ENCODE peak calls at places on chromosomes 1 and 21, in eight cellular contexts. One of them, this sample, is unnamed.

GRCh38 chr1:6454856-6455751 is 10.9 kb downstream of the TNFRSF25 start:
- DNase-seq in NCI-H226: no peak
- DNase-seq in stimulated activated CD8-positive, alpha-beta memory T cell treated with anti-CD3 and anti-CD28 coated beads, Interleukin-15, amount 100 ng/mL, for 24 hours: no peak
- DNase-seq in activated gamma-delta T cell: no peak
- DNase-seq in iPS DF 6.9: no peak
- DNase-seq in AG10803: peak
- DNase-seq in activated CD8-positive, alpha-beta T cell treated with anti-CD3 and anti-CD28 coated beads, Interleukin-2, amount 10 ng/mL, durations not matched to agents 7 days and 5 days: no peak
- DNase-seq in Right ventricle myocardium superior: no peak
- DNase-seq in this sample: no peak

GRCh38 chr1:243748706-243749283 is 101.2 kb downstream of the AKT3 start:
- DNase-seq in NCI-H226: peak
- DNase-seq in stimulated activated CD8-positive, alpha-beta memory T cell treated with anti-CD3 and anti-CD28 coated beads, Interleukin-15, amount 100 ng/mL, for 24 hours: no peak
- DNase-seq in activated gamma-delta T cell: no peak
- DNase-seq in iPS DF 6.9: no peak
- DNase-seq in AG10803: peak
- DNase-seq in activated CD8-positive, alpha-beta T cell treated with anti-CD3 and anti-CD28 coated beads, Interleukin-2, amount 10 ng/mL, durations not matched to agents 7 days and 5 days: peak
- DNase-seq in Right ventricle myocardium superior: no peak
- DNase-seq in this sample: peak

GRCh38 chr1:32246888-32247273 is at the start of gene FAM167B:
- DNase-seq in NCI-H226: peak
- DNase-seq in stimulated activated CD8-positive, alpha-beta memory T cell treated with anti-CD3 and anti-CD28 coated beads, Interleukin-15, amount 100 ng/mL, for 24 hours: no peak
- DNase-seq in activated gamma-delta T cell: no peak
- DNase-seq in iPS DF 6.9: no peak
- DNase-seq in AG10803: peak
- DNase-seq in activated CD8-positive, alpha-beta T cell treated with anti-CD3 and anti-CD28 coated beads, Interleukin-2, amount 10 ng/mL, durations not matched to agents 7 days and 5 days: no peak
- DNase-seq in Right ventricle myocardium superior: peak
- DNase-seq in this sample: peak

GRCh38 chr1:5879421-5879820 is 112.8 kb downstream of the NPHP4 start:
- DNase-seq in NCI-H226: no peak
- DNase-seq in stimulated activated CD8-positive, alpha-beta memory T cell treated with anti-CD3 and anti-CD28 coated beads, Interleukin-15, amount 100 ng/mL, for 24 hours: no peak
- DNase-seq in activated gamma-delta T cell: no peak
- DNase-seq in iPS DF 6.9: no peak
- DNase-seq in AG10803: no peak
- DNase-seq in activated CD8-positive, alpha-beta T cell treated with anti-CD3 and anti-CD28 coated beads, Interleukin-2, amount 10 ng/mL, durations not matched to agents 7 days and 5 days: no peak
- DNase-seq in Right ventricle myocardium superior: no peak
- DNase-seq in this sample: no peak

GRCh38 chr21:46112731-46113215 is 14.9 kb downstream of the COL6A2 start:
- DNase-seq in NCI-H226: no peak
- DNase-seq in stimulated activated CD8-positive, alpha-beta memory T cell treated with anti-CD3 and anti-CD28 coated beads, Interleukin-15, amount 100 ng/mL, for 24 hours: no peak
- DNase-seq in activated gamma-delta T cell: no peak
- DNase-seq in iPS DF 6.9: no peak
- DNase-seq in AG10803: no peak
- DNase-seq in activated CD8-positive, alpha-beta T cell treated with anti-CD3 and anti-CD28 coated beads, Interleukin-2, amount 10 ng/mL, durations not matched to agents 7 days and 5 days: no peak
- DNase-seq in Right ventricle myocardium superior: no peak
- DNase-seq in this sample: no peak

GRCh38 chr1:57363643-57364042 is 60.2 kb downstream of the DAB1 start:
- DNase-seq in NCI-H226: no peak
- DNase-seq in stimulated activated CD8-positive, alpha-beta memory T cell treated with anti-CD3 and anti-CD28 coated beads, Interleukin-15, amount 100 ng/mL, for 24 hours: no peak
- DNase-seq in activated gamma-delta T cell: no peak
- DNase-seq in iPS DF 6.9: no peak
- DNase-seq in AG10803: no peak
- DNase-seq in activated CD8-positive, alpha-beta T cell treated with anti-CD3 and anti-CD28 coated beads, Interleukin-2, amount 10 ng/mL, durations not matched to agents 7 days and 5 days: no peak
- DNase-seq in Right ventricle myocardium superior: no peak
- DNase-seq in this sample: no peak

GRCh38 chr1:43272161-43272560 is 2.4 kb downstream of the TMEM125 start:
- DNase-seq in NCI-H226: no peak
- DNase-seq in stimulated activated CD8-positive, alpha-beta memory T cell treated with anti-CD3 and anti-CD28 coated beads, Interleukin-15, amount 100 ng/mL, for 24 hours: no peak
- DNase-seq in activated gamma-delta T cell: no peak
- DNase-seq in iPS DF 6.9: no peak
- DNase-seq in AG10803: no peak
- DNase-seq in activated CD8-positive, alpha-beta T cell treated with anti-CD3 and anti-CD28 coated beads, Interleukin-2, amount 10 ng/mL, durations not matched to agents 7 days and 5 days: no peak
- DNase-seq in Right ventricle myocardium superior: no peak
- DNase-seq in this sample: no peak

GRCh38 chr1:3460653-3461237 is 6.3 kb downstream of the ARHGEF16 start:
- DNase-seq in NCI-H226: no peak
- DNase-seq in stimulated activated CD8-positive, alpha-beta memory T cell treated with anti-CD3 and anti-CD28 coated beads, Interleukin-15, amount 100 ng/mL, for 24 hours: no peak
- DNase-seq in activated gamma-delta T cell: no peak
- DNase-seq in iPS DF 6.9: no peak
- DNase-seq in AG10803: no peak
- DNase-seq in activated CD8-positive, alpha-beta T cell treated with anti-CD3 and anti-CD28 coated beads, Interleukin-2, amount 10 ng/mL, durations not matched to agents 7 days and 5 days: no peak
- DNase-seq in Right ventricle myocardium superior: peak
- DNase-seq in this sample: peak

GRCh38 chr1:98340511-98340910 is 321.0 kb upstream of the SNX7 start:
- DNase-seq in NCI-H226: no peak
- DNase-seq in stimulated activated CD8-positive, alpha-beta memory T cell treated with anti-CD3 and anti-CD28 coated beads, Interleukin-15, amount 100 ng/mL, for 24 hours: no peak
- DNase-seq in activated gamma-delta T cell: no peak
- DNase-seq in iPS DF 6.9: no peak
- DNase-seq in AG10803: peak
- DNase-seq in activated CD8-positive, alpha-beta T cell treated with anti-CD3 and anti-CD28 coated beads, Interleukin-2, amount 10 ng/mL, durations not matched to agents 7 days and 5 days: no peak
- DNase-seq in Right ventricle myocardium superior: no peak
- DNase-seq in this sample: no peak

GRCh38 chr1:10762153-10762523 is 34.3 kb downstream of the CASZ1 start:
- DNase-seq in NCI-H226: no peak
- DNase-seq in stimulated activated CD8-positive, alpha-beta memory T cell treated with anti-CD3 and anti-CD28 coated beads, Interleukin-15, amount 100 ng/mL, for 24 hours: no peak
- DNase-seq in activated gamma-delta T cell: no peak
- DNase-seq in iPS DF 6.9: no peak
- DNase-seq in AG10803: no peak
- DNase-seq in activated CD8-positive, alpha-beta T cell treated with anti-CD3 and anti-CD28 coated beads, Interleukin-2, amount 10 ng/mL, durations not matched to agents 7 days and 5 days: no peak
- DNase-seq in Right ventricle myocardium superior: no peak
- DNase-seq in this sample: no peak

GRCh38 chr1:37673920-37674319 is 18.4 kb upstream of the CDCA8 start:
- DNase-seq in NCI-H226: no peak
- DNase-seq in stimulated activated CD8-positive, alpha-beta memory T cell treated with anti-CD3 and anti-CD28 coated beads, Interleukin-15, amount 100 ng/mL, for 24 hours: no peak
- DNase-seq in activated gamma-delta T cell: no peak
- DNase-seq in iPS DF 6.9: no peak
- DNase-seq in AG10803: peak
- DNase-seq in activated CD8-positive, alpha-beta T cell treated with anti-CD3 and anti-CD28 coated beads, Interleukin-2, amount 10 ng/mL, durations not matched to agents 7 days and 5 days: peak
- DNase-seq in Right ventricle myocardium superior: no peak
- DNase-seq in this sample: no peak

GRCh38 chr1:214670098-214670497 is 67.1 kb downstream of the CENPF start:
- DNase-seq in NCI-H226: peak
- DNase-seq in stimulated activated CD8-positive, alpha-beta memory T cell treated with anti-CD3 and anti-CD28 coated beads, Interleukin-15, amount 100 ng/mL, for 24 hours: no peak
- DNase-seq in activated gamma-delta T cell: no peak
- DNase-seq in iPS DF 6.9: no peak
- DNase-seq in AG10803: peak
- DNase-seq in activated CD8-positive, alpha-beta T cell treated with anti-CD3 and anti-CD28 coated beads, Interleukin-2, amount 10 ng/mL, durations not matched to agents 7 days and 5 days: no peak
- DNase-seq in Right ventricle myocardium superior: peak
- DNase-seq in this sample: no peak

GRCh38 chr1:17218939-17219338 is 14.0 kb downstream of the PADI1 start:
- DNase-seq in NCI-H226: no peak
- DNase-seq in stimulated activated CD8-positive, alpha-beta memory T cell treated with anti-CD3 and anti-CD28 coated beads, Interleukin-15, amount 100 ng/mL, for 24 hours: no peak
- DNase-seq in activated gamma-delta T cell: no peak
- DNase-seq in iPS DF 6.9: no peak
- DNase-seq in AG10803: no peak
- DNase-seq in activated CD8-positive, alpha-beta T cell treated with anti-CD3 and anti-CD28 coated beads, Interleukin-2, amount 10 ng/mL, durations not matched to agents 7 days and 5 days: no peak
- DNase-seq in Right ventricle myocardium superior: no peak
- DNase-seq in this sample: no peak

GRCh38 chr1:45685308-45686080 is 839 bp downstream of the GPBP1L1 start:
- DNase-seq in NCI-H226: no peak
- DNase-seq in stimulated activated CD8-positive, alpha-beta memory T cell treated with anti-CD3 and anti-CD28 coated beads, Interleukin-15, amount 100 ng/mL, for 24 hours: no peak
- DNase-seq in activated gamma-delta T cell: no peak
- DNase-seq in iPS DF 6.9: no peak
- DNase-seq in AG10803: no peak
- DNase-seq in activated CD8-positive, alpha-beta T cell treated with anti-CD3 and anti-CD28 coated beads, Interleukin-2, amount 10 ng/mL, durations not matched to agents 7 days and 5 days: peak
- DNase-seq in Right ventricle myocardium superior: no peak
- DNase-seq in this sample: peak

GRCh38 chr1:21296509-21297354 is 6.5 kb upstream of the ECE1 start:
- DNase-seq in NCI-H226: no peak
- DNase-seq in stimulated activated CD8-positive, alpha-beta memory T cell treated with anti-CD3 and anti-CD28 coated beads, Interleukin-15, amount 100 ng/mL, for 24 hours: no peak
- DNase-seq in activated gamma-delta T cell: no peak
- DNase-seq in iPS DF 6.9: no peak
- DNase-seq in AG10803: no peak
- DNase-seq in activated CD8-positive, alpha-beta T cell treated with anti-CD3 and anti-CD28 coated beads, Interleukin-2, amount 10 ng/mL, durations not matched to agents 7 days and 5 days: no peak
- DNase-seq in Right ventricle myocardium superior: no peak
- DNase-seq in this sample: no peak

GRCh38 chr1:228317411-228317828 is 89.2 kb downstream of the TRIM11 start:
- DNase-seq in NCI-H226: no peak
- DNase-seq in stimulated activated CD8-positive, alpha-beta memory T cell treated with anti-CD3 and anti-CD28 coated beads, Interleukin-15, amount 100 ng/mL, for 24 hours: no peak
- DNase-seq in activated gamma-delta T cell: no peak
- DNase-seq in iPS DF 6.9: no peak
- DNase-seq in AG10803: no peak
- DNase-seq in activated CD8-positive, alpha-beta T cell treated with anti-CD3 and anti-CD28 coated beads, Interleukin-2, amount 10 ng/mL, durations not matched to agents 7 days and 5 days: no peak
- DNase-seq in Right ventricle myocardium superior: peak
- DNase-seq in this sample: no peak

GRCh38 chr1:17297991-17298390 is 10.0 kb upstream of the PADI4 start:
- DNase-seq in NCI-H226: no peak
- DNase-seq in stimulated activated CD8-positive, alpha-beta memory T cell treated with anti-CD3 and anti-CD28 coated beads, Interleukin-15, amount 100 ng/mL, for 24 hours: no peak
- DNase-seq in activated gamma-delta T cell: no peak
- DNase-seq in iPS DF 6.9: no peak
- DNase-seq in AG10803: no peak
- DNase-seq in activated CD8-positive, alpha-beta T cell treated with anti-CD3 and anti-CD28 coated beads, Interleukin-2, amount 10 ng/mL, durations not matched to agents 7 days and 5 days: no peak
- DNase-seq in Right ventricle myocardium superior: no peak
- DNase-seq in this sample: no peak

GRCh38 chr1:209150114-209150513 is 433.4 kb upstream of the CAMK1G start:
- DNase-seq in NCI-H226: peak
- DNase-seq in stimulated activated CD8-positive, alpha-beta memory T cell treated with anti-CD3 and anti-CD28 coated beads, Interleukin-15, amount 100 ng/mL, for 24 hours: no peak
- DNase-seq in activated gamma-delta T cell: no peak
- DNase-seq in iPS DF 6.9: peak
- DNase-seq in AG10803: peak
- DNase-seq in activated CD8-positive, alpha-beta T cell treated with anti-CD3 and anti-CD28 coated beads, Interleukin-2, amount 10 ng/mL, durations not matched to agents 7 days and 5 days: peak
- DNase-seq in Right ventricle myocardium superior: no peak
- DNase-seq in this sample: peak

GRCh38 chr1:225817611-225818061 is 7.7 kb downstream of the EPHX1 start:
- DNase-seq in NCI-H226: peak
- DNase-seq in stimulated activated CD8-positive, alpha-beta memory T cell treated with anti-CD3 and anti-CD28 coated beads, Interleukin-15, amount 100 ng/mL, for 24 hours: no peak
- DNase-seq in activated gamma-delta T cell: no peak
- DNase-seq in iPS DF 6.9: no peak
- DNase-seq in AG10803: peak
- DNase-seq in activated CD8-positive, alpha-beta T cell treated with anti-CD3 and anti-CD28 coated beads, Interleukin-2, amount 10 ng/mL, durations not matched to agents 7 days and 5 days: no peak
- DNase-seq in Right ventricle myocardium superior: peak
- DNase-seq in this sample: peak

GRCh38 chr21:16865612-16866011 is 647.2 kb upstream of the CXADR start:
- DNase-seq in NCI-H226: no peak
- DNase-seq in stimulated activated CD8-positive, alpha-beta memory T cell treated with anti-CD3 and anti-CD28 coated beads, Interleukin-15, amount 100 ng/mL, for 24 hours: no peak
- DNase-seq in activated gamma-delta T cell: no peak
- DNase-seq in iPS DF 6.9: no peak
- DNase-seq in AG10803: peak
- DNase-seq in activated CD8-positive, alpha-beta T cell treated with anti-CD3 and anti-CD28 coated beads, Interleukin-2, amount 10 ng/mL, durations not matched to agents 7 days and 5 days: no peak
- DNase-seq in Right ventricle myocardium superior: no peak
- DNase-seq in this sample: no peak

GRCh38 chr1:5968161-5968736 is 24.0 kb downstream of the NPHP4 start:
- DNase-seq in NCI-H226: no peak
- DNase-seq in stimulated activated CD8-positive, alpha-beta memory T cell treated with anti-CD3 and anti-CD28 coated beads, Interleukin-15, amount 100 ng/mL, for 24 hours: no peak
- DNase-seq in activated gamma-delta T cell: no peak
- DNase-seq in iPS DF 6.9: no peak
- DNase-seq in AG10803: no peak
- DNase-seq in activated CD8-positive, alpha-beta T cell treated with anti-CD3 and anti-CD28 coated beads, Interleukin-2, amount 10 ng/mL, durations not matched to agents 7 days and 5 days: no peak
- DNase-seq in Right ventricle myocardium superior: no peak
- DNase-seq in this sample: no peak

GRCh38 chr1:226862900-226863299 is 7.5 kb upstream of the PSEN2 start:
- DNase-seq in NCI-H226: peak
- DNase-seq in stimulated activated CD8-positive, alpha-beta memory T cell treated with anti-CD3 and anti-CD28 coated beads, Interleukin-15, amount 100 ng/mL, for 24 hours: no peak
- DNase-seq in activated gamma-delta T cell: no peak
- DNase-seq in iPS DF 6.9: no peak
- DNase-seq in AG10803: peak
- DNase-seq in activated CD8-positive, alpha-beta T cell treated with anti-CD3 and anti-CD28 coated beads, Interleukin-2, amount 10 ng/mL, durations not matched to agents 7 days and 5 days: no peak
- DNase-seq in Right ventricle myocardium superior: no peak
- DNase-seq in this sample: peak

GRCh38 chr1:5842700-5843099 is 149.5 kb downstream of the NPHP4 start:
- DNase-seq in NCI-H226: no peak
- DNase-seq in stimulated activated CD8-positive, alpha-beta memory T cell treated with anti-CD3 and anti-CD28 coated beads, Interleukin-15, amount 100 ng/mL, for 24 hours: no peak
- DNase-seq in activated gamma-delta T cell: no peak
- DNase-seq in iPS DF 6.9: no peak
- DNase-seq in AG10803: no peak
- DNase-seq in activated CD8-positive, alpha-beta T cell treated with anti-CD3 and anti-CD28 coated beads, Interleukin-2, amount 10 ng/mL, durations not matched to agents 7 days and 5 days: no peak
- DNase-seq in Right ventricle myocardium superior: no peak
- DNase-seq in this sample: no peak

GRCh38 chr1:53731779-53732305 is 7.1 kb downstream of the GLIS1 start:
- DNase-seq in NCI-H226: no peak
- DNase-seq in stimulated activated CD8-positive, alpha-beta memory T cell treated with anti-CD3 and anti-CD28 coated beads, Interleukin-15, amount 100 ng/mL, for 24 hours: no peak
- DNase-seq in activated gamma-delta T cell: no peak
- DNase-seq in iPS DF 6.9: no peak
- DNase-seq in AG10803: peak
- DNase-seq in activated CD8-positive, alpha-beta T cell treated with anti-CD3 and anti-CD28 coated beads, Interleukin-2, amount 10 ng/mL, durations not matched to agents 7 days and 5 days: no peak
- DNase-seq in Right ventricle myocardium superior: no peak
- DNase-seq in this sample: no peak

GRCh38 chr1:29176567-29176966 is 5.1 kb downstream of the SRSF4 start:
- DNase-seq in NCI-H226: no peak
- DNase-seq in stimulated activated CD8-positive, alpha-beta memory T cell treated with anti-CD3 and anti-CD28 coated beads, Interleukin-15, amount 100 ng/mL, for 24 hours: no peak
- DNase-seq in activated gamma-delta T cell: no peak
- DNase-seq in iPS DF 6.9: no peak
- DNase-seq in AG10803: peak
- DNase-seq in activated CD8-positive, alpha-beta T cell treated with anti-CD3 and anti-CD28 coated beads, Interleukin-2, amount 10 ng/mL, durations not matched to agents 7 days and 5 days: no peak
- DNase-seq in Right ventricle myocardium superior: no peak
- DNase-seq in this sample: no peak

GRCh38 chr1:155079210-155079486 is 511 bp downstream of the EFNA3 start:
- DNase-seq in NCI-H226: no peak
- DNase-seq in stimulated activated CD8-positive, alpha-beta memory T cell treated with anti-CD3 and anti-CD28 coated beads, Interleukin-15, amount 100 ng/mL, for 24 hours: no peak
- DNase-seq in activated gamma-delta T cell: no peak
- DNase-seq in iPS DF 6.9: no peak
- DNase-seq in AG10803: no peak
- DNase-seq in activated CD8-positive, alpha-beta T cell treated with anti-CD3 and anti-CD28 coated beads, Interleukin-2, amount 10 ng/mL, durations not matched to agents 7 days and 5 days: no peak
- DNase-seq in Right ventricle myocardium superior: no peak
- DNase-seq in this sample: no peak

This sample was measured in A172.